ENCODE peak calls at places on chromosome 7, in nine cellular contexts. H is erythroblast; U is T-helper 2 cell; D is SJSA1; I is mucosa of gallbladder; P is hypothalamus; A is effector memory CD8-positive, alpha-beta T cell; F is activated gamma-delta T cell treated with Interleukin-2 at 50 U/mL for 16 hours; Z is BJ. K is an unnamed sample.

GRCh38 chr7:136072447-136072846 is 95.3 kb upstream of the MTPN start:
- DNase-seq in H (no peak), U (no peak), D (no peak), I (no peak), P (no peak), A (no peak), F (no peak), Z (no peak), K (no peak)

GRCh38 chr7:45592230-45592991 is 18.2 kb downstream of the ADCY1 start:
- DNase-seq in H (no peak), U (no peak), D (peak; percentile 36), I (no peak), P (no peak), A (no peak), F (no peak), Z (no peak), K (no peak)

GRCh38 chr7:26855421-26855820 is 9.0 kb downstream of the SKAP2 start:
- DNase-seq in H (no peak), U (no peak), D (no peak), I (no peak), P (no peak), A (no peak), F (no peak), Z (no peak), K (no peak)

GRCh38 chr7:157905740-157906461 is 569.1 kb downstream of the DNAJB6 start:
- DNase-seq in H (no peak), U (no peak), D (no peak), I (no peak), P (no peak), A (no peak), F (no peak), Z (no peak), K (no peak)

GRCh38 chr7:47574473-47575328 is 7.2 kb downstream of the TNS3 start:
- DNase-seq in H (no peak), U (no peak), D (no peak), I (no peak), P (no peak), A (no peak), F (no peak), Z (no peak), K (no peak)

GRCh38 chr7:36390199-36391090 is 783 bp downstream of the ANLN start:
- DNase-seq in H (peak; percentile 81), U (peak; percentile 34), D (peak; percentile 94), I (peak; percentile 70), P (no peak), A (peak; percentile 10), F (peak; percentile 16), Z (peak; percentile 36), K (peak; percentile 82)

GRCh38 chr7:115825736-115826135 is 204.8 kb downstream of the TFEC start:
- DNase-seq in H (no peak), U (no peak), D (no peak), I (no peak), P (no peak), A (no peak), F (no peak), Z (no peak), K (no peak)

GRCh38 chr7:44727346-44728262 is 21.0 kb upstream of the ZMIZ2 start:
- DNase-seq in H (no peak), U (no peak), D (no peak), I (no peak), P (no peak), A (no peak), F (no peak), Z (peak; percentile 62), K (no peak)

GRCh38 chr7:111752022-111752582 is 189.8 kb upstream of the IMMP2L start:
- DNase-seq in H (peak; percentile 58), U (peak; percentile 6), D (peak; percentile 56), I (peak; percentile 17), P (peak; percentile 52), A (peak; percentile 35), F (peak; percentile 41), Z (no peak), K (no peak)

GRCh38 chr7:150722403-150723065 is 6.1 kb downstream of the GIMAP1 start:
- DNase-seq in H (no peak), U (no peak), D (no peak), I (no peak), P (no peak), A (no peak), F (no peak), Z (no peak), K (no peak)

GRCh38 chr7:155917836-155918385 is 105.6 kb upstream of the SHH start:
- DNase-seq in H (peak; percentile 11), U (no peak), D (no peak), I (no peak), P (no peak), A (no peak), F (no peak), Z (no peak), K (no peak)

GRCh38 chr7:155852426-155853301 is 40.4 kb upstream of the SHH start:
- DNase-seq in H (no peak), U (no peak), D (peak; percentile 25), I (no peak), P (no peak), A (no peak), F (no peak), Z (no peak), K (no peak)

K was measured in prostate gland.